ENCODE peak calls at places on chromosomes 3 and 15, in four cellular contexts. One of them, this sample, is unnamed.

GRCh38 chr3:196414469-196414868 is 17.8 kb downstream of the UBXN7 start:
- DNase-seq in HTR-8/SVneo: no peak
- DNase-seq in NCI-H1105: no peak
- DNase-seq in foreskin fibroblast: no peak
- DNase-seq in this sample: no peak

GRCh38 chr3:114706591-114707224 is 412.9 kb downstream of the TIGIT start:
- DNase-seq in HTR-8/SVneo: peak
- DNase-seq in foreskin fibroblast: peak
- DNase-seq in NCI-H1105: no peak
- DNase-seq in this sample: no peak

GRCh38 chr3:69791111-69791510 is 51.8 kb downstream of the MITF start:
- DNase-seq in HTR-8/SVneo: no peak
- DNase-seq in foreskin fibroblast: peak
- DNase-seq in NCI-H1105: no peak
- DNase-seq in this sample: peak

GRCh38 chr3:169143471-169143870 is 520.0 kb downstream of the MECOM start:
- DNase-seq in foreskin fibroblast: no peak
- DNase-seq in NCI-H1105: no peak
- DNase-seq in HTR-8/SVneo: no peak
- DNase-seq in this sample: no peak

GRCh38 chr3:30544811-30545210 is 61.6 kb upstream of the TGFBR2 start:
- DNase-seq in HTR-8/SVneo: peak
- DNase-seq in NCI-H1105: no peak
- DNase-seq in foreskin fibroblast: peak
- DNase-seq in this sample: peak

GRCh38 chr3:179971280-179971679 is 65.5 kb downstream of the PEX5L start:
- DNase-seq in HTR-8/SVneo: no peak
- DNase-seq in foreskin fibroblast: no peak
- DNase-seq in NCI-H1105: peak
- DNase-seq in this sample: no peak

GRCh38 chr3:55471522-55472280 is 15.4 kb downstream of the WNT5A start:
- DNase-seq in NCI-H1105: no peak
- DNase-seq in HTR-8/SVneo: no peak
- DNase-seq in foreskin fibroblast: peak
- DNase-seq in this sample: no peak

GRCh38 chr3:101836907-101837598 is 12.3 kb upstream of the NFKBIZ start:
- DNase-seq in foreskin fibroblast: peak
- DNase-seq in NCI-H1105: no peak
- DNase-seq in HTR-8/SVneo: no peak
- DNase-seq in this sample: no peak

GRCh38 chr15:72962054-72962702 is 90.1 kb upstream of the NEO1 start:
- DNase-seq in foreskin fibroblast: no peak
- DNase-seq in NCI-H1105: no peak
- DNase-seq in HTR-8/SVneo: no peak
- DNase-seq in this sample: no peak

GRCh38 chr15:70038730-70039392 is 58.9 kb downstream of the TLE3 start:
- DNase-seq in NCI-H1105: no peak
- DNase-seq in HTR-8/SVneo: no peak
- DNase-seq in foreskin fibroblast: no peak
- DNase-seq in this sample: no peak

GRCh38 chr15:68638953-68639500 is 60.2 kb downstream of the CORO2B start:
- DNase-seq in NCI-H1105: no peak
- DNase-seq in foreskin fibroblast: peak
- DNase-seq in HTR-8/SVneo: no peak
- DNase-seq in this sample: no peak

GRCh38 chr15:66452971-66453580 is 44.5 kb downstream of the SNAPC5 start:
- DNase-seq in NCI-H1105: no peak
- DNase-seq in HTR-8/SVneo: no peak
- DNase-seq in foreskin fibroblast: no peak
- DNase-seq in this sample: no peak

GRCh38 chr3:109375975-109376374 is 38.6 kb upstream of the DPPA4 start:
- DNase-seq in HTR-8/SVneo: no peak
- DNase-seq in NCI-H1105: no peak
- DNase-seq in foreskin fibroblast: no peak
- DNase-seq in this sample: no peak

GRCh38 chr15:64767203-64767602 is 8.2 kb downstream of the RBPMS2 start:
- DNase-seq in HTR-8/SVneo: no peak
- DNase-seq in foreskin fibroblast: no peak
- DNase-seq in NCI-H1105: no peak
- DNase-seq in this sample: no peak

GRCh38 chr15:70324001-70324974 is 226.6 kb upstream of the TLE3 start:
- DNase-seq in NCI-H1105: peak
- DNase-seq in foreskin fibroblast: peak
- DNase-seq in HTR-8/SVneo: peak
- DNase-seq in this sample: peak

GRCh38 chr15:77659350-77660321 is 26.9 kb upstream of the LINGO1 start:
- DNase-seq in NCI-H1105: peak
- DNase-seq in foreskin fibroblast: peak
- DNase-seq in HTR-8/SVneo: peak
- DNase-seq in this sample: peak

GRCh38 chr15:81222007-81222406 is 25.3 kb downstream of the IL16 start:
- DNase-seq in NCI-H1105: no peak
- DNase-seq in foreskin fibroblast: no peak
- DNase-seq in HTR-8/SVneo: no peak
- DNase-seq in this sample: no peak

GRCh38 chr3:123634149-123635051 is 49.5 kb upstream of the HACD2 start:
- DNase-seq in foreskin fibroblast: no peak
- DNase-seq in HTR-8/SVneo: no peak
- DNase-seq in NCI-H1105: no peak
- DNase-seq in this sample: no peak

GRCh38 chr15:71532994-71533393 is 277.4 kb upstream of the NR2E3 start:
- DNase-seq in foreskin fibroblast: peak
- DNase-seq in NCI-H1105: peak
- DNase-seq in HTR-8/SVneo: peak
- DNase-seq in this sample: no peak

GRCh38 chr3:186909078-186909853 is 21.1 kb upstream of the ST6GAL1 start:
- DNase-seq in NCI-H1105: no peak
- DNase-seq in foreskin fibroblast: no peak
- DNase-seq in HTR-8/SVneo: no peak
- DNase-seq in this sample: no peak

GRCh38 chr3:30203301-30203700 is 403.1 kb upstream of the TGFBR2 start:
- DNase-seq in foreskin fibroblast: peak
- DNase-seq in HTR-8/SVneo: no peak
- DNase-seq in NCI-H1105: no peak
- DNase-seq in this sample: peak

GRCh38 chr3:150710097-150710496 is 6.4 kb upstream of the ERICH6 start:
- DNase-seq in NCI-H1105: no peak
- DNase-seq in HTR-8/SVneo: no peak
- DNase-seq in foreskin fibroblast: no peak
- DNase-seq in this sample: no peak

This sample was measured in AG09309.